ENCODE peak calls at places on chromosomes 1 and 21, in eight cellular contexts. X, M, C, R, O, D, W and H are unnamed samples.
A peak's percentile ranks its signal among the peaks of the same experiment; 100 is the strongest.

GRCh38 chr1:208280681-208281439 is 36.7 kb upstream of the PLXNA2 start:
- DNase-seq in X (no peak), M (no peak), C (no peak), R (no peak), O (no peak), D (no peak), W (no peak), H (no peak)

GRCh38 chr21:42674351-42674940 is 21.0 kb downstream of the PDE9A start:
- DNase-seq in X (no peak), M (no peak), C (no peak), R (no peak), O (no peak), D (no peak), W (peak; percentile 76), H (no peak)

GRCh38 chr1:31705080-31705866 is 1.5 kb upstream of the COL16A1 start:
- DNase-seq in X (peak; percentile 64), M (peak; percentile 47), C (peak; percentile 43), R (no peak), O (peak; percentile 34), D (peak; percentile 79), W (peak; percentile 91), H (peak; percentile 81)

GRCh38 chr1:160260436-160261382 is 1.6 kb downstream of the DCAF8 start:
- DNase-seq in X (peak; percentile 82), M (no peak), C (peak; percentile 74), R (peak; percentile 65), O (peak; percentile 92), D (no peak), W (peak; percentile 73), H (no peak)

GRCh38 chr21:27365394-27365793 is 398.5 kb upstream of the ADAMTS5 start:
- DNase-seq in X (peak; percentile 42), M (no peak), C (no peak), R (no peak), O (peak; percentile 42), D (no peak), W (no peak), H (no peak)

GRCh38 chr1:30484668-30485067 is 238.7 kb downstream of the MATN1 start:
- DNase-seq in X (no peak), M (no peak), C (no peak), R (no peak), O (no peak), D (no peak), W (no peak), H (no peak)

GRCh38 chr1:64183380-64183984 is 19.9 kb upstream of the UBE2U start:
- DNase-seq in X (peak; percentile 30), M (no peak), C (no peak), R (no peak), O (no peak), D (no peak), W (no peak), H (no peak)

GRCh38 chr1:192878249-192878648 is 69.4 kb downstream of the RGS2 start:
- DNase-seq in X (peak; percentile 25), M (no peak), C (peak; percentile 16), R (no peak), O (peak; percentile 82), D (no peak), W (peak; percentile 12), H (peak; percentile 75)

GRCh38 chr1:228081578-228082259 is 789 bp upstream of the ARF1 start:
- DNase-seq in X (no peak), M (no peak), C (no peak), R (no peak), O (no peak), D (peak; percentile 49), W (peak; percentile 40), H (no peak)

GRCh38 chr1:151370211-151370911 is 2.1 kb downstream of the SELENBP1 start:
- DNase-seq in X (no peak), M (no peak), C (no peak), R (no peak), O (no peak), D (no peak), W (no peak), H (no peak)

GRCh38 chr1:78003070-78003751 is 1.5 kb upstream of the DNAJB4 start:
- DNase-seq in X (no peak), M (no peak), C (no peak), R (no peak), O (no peak), D (no peak), W (no peak), H (no peak)

GRCh38 chr1:65343286-65343685 is 33.9 kb downstream of the DNAJC6 start:
- DNase-seq in X (peak; percentile 66), M (no peak), C (peak; percentile 31), R (no peak), O (no peak), D (no peak), W (no peak), H (no peak)

GRCh38 chr21:26546698-26547097 is 26.4 kb downstream of the CYYR1 start:
- DNase-seq in X (no peak), M (no peak), C (no peak), R (no peak), O (no peak), D (no peak), W (no peak), H (no peak)

GRCh38 chr1:1619917-1620361 is 4.6 kb downstream of the MIB2 start:
- DNase-seq in X (no peak), M (no peak), C (no peak), R (no peak), O (no peak), D (no peak), W (no peak), H (no peak)

GRCh38 chr1:28926629-28927441 is 12.5 kb downstream of the EPB41 start:
- DNase-seq in X (no peak), M (no peak), C (no peak), R (no peak), O (no peak), D (peak; percentile 72), W (no peak), H (no peak)

GRCh38 chr1:27163093-27163492 is 8.2 kb upstream of the SLC9A1 start:
- DNase-seq in X (no peak), M (no peak), C (no peak), R (no peak), O (no peak), D (no peak), W (no peak), H (no peak)

GRCh38 chr1:28123461-28123961 is 35.1 kb upstream of the EYA3 start:
- DNase-seq in X (peak; percentile 78), M (no peak), C (peak; percentile 53), R (no peak), O (peak; percentile 92), D (no peak), W (no peak), H (no peak)

GRCh38 chr1:177794316-177794991 is 175.4 kb downstream of the SEC16B start:
- DNase-seq in X (no peak), M (no peak), C (no peak), R (no peak), O (no peak), D (no peak), W (no peak), H (no peak)

GRCh38 chr1:205483372-205483771 is 21.1 kb upstream of the CDK18 start:
- DNase-seq in X (no peak), M (no peak), C (no peak), R (no peak), O (no peak), D (no peak), W (no peak), H (no peak)

GRCh38 chr1:236494586-236495207 is 29.1 kb upstream of the LGALS8 start:
- DNase-seq in X (peak; percentile 29), M (no peak), C (no peak), R (no peak), O (peak; percentile 26), D (no peak), W (no peak), H (no peak)

GRCh38 chr1:53992085-53992874 is 25.7 kb downstream of the LDLRAD1 start:
- DNase-seq in X (no peak), M (no peak), C (no peak), R (no peak), O (no peak), D (no peak), W (peak; percentile 60), H (no peak)
- TF ChIP-seq CTCF in X (peak; percentile 16), M (no peak), C (peak; percentile 32), R (peak; percentile 4), O (no peak), D (peak; percentile 3), W (peak; percentile 49), H (no peak)

DNA sequence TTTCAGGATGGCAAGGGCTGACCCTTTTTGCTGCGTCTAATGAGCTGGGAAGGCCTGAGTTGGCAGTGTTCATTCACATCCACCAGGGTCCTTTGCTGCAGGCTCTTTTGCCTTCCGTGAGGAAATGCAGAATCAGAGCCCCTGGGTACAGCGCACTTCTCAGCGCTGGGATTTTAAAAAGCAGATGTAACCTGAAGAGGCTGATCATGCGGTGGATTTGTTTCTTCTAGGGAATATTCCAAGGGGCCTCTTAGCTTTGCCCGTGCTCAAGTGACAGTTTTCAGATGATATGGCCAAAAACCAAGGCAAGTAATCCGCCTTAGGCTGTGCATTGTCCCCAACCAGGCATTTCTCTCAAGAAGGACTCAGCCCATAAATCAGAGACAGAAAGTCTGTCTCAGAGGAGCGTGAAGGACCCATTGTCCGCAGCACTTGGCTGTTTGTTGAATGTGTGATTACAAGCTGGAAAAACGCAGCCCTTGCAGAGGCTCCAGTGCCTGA is 237.6 kb downstream of the PTPRC start:
- DNase-seq in X (no peak), M (no peak), C (no peak), R (no peak), O (no peak), D (no peak), W (no peak), H (no peak)
- TF ChIP-seq CTCF in X (no peak), M (no peak), C (peak; percentile 12), R (no peak), O (no peak), D (no peak), W (no peak), H (no peak)

GRCh38 chr1:69700770-69701169 is 133.0 kb downstream of the LRRC7 start:
- DNase-seq in X (peak; percentile 9), M (no peak), C (peak; percentile 33), R (no peak), O (no peak), D (no peak), W (peak; percentile 40), H (no peak)
- TF ChIP-seq CTCF in X (peak; percentile 51), M (no peak), C (peak; percentile 75), R (peak; percentile 33), O (peak; percentile 8), D (peak; percentile 14), W (peak; percentile 46), H (no peak)

DNA sequence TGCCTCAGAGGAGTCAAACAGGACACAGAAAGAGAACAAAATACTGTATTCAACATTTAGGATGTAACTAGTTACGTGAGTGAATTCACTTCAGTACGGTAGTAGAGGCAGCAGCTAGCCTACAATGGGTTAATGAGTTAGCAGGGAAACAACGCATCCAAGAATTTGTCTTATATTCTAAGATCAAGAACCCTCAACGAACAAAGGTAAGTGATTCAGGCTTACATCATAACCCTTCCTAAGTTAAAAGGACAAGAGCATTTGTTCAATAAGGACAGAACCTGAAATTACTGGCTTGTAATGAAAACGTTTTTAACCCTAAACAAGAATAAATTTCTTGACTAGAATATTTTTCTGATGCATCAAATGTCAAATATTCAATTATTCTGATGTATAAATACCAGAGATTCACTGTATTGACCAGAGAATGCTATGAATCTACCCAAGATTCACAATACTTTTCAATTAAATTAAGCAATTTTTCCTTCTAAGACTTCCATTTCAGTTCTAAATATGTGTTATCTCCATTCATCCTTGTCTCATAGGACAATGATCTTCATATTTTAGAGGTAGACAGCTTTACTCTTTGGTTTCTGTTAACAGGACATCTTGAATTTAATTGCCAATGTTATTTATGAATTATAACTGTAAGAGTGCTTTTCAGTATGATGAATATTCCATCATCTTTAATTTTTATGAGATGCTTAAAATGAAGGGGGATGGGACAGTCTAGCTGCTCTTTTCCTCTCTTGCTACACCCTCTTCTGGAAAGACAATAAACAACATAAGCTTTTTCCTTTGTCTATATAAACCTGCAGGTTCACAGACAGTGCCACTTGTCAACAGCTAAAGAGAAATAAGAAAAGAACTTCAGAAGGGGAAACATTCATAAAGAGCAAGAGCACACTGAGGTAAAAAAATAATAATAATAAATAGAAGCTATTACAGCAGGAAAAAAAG is 209.5 kb downstream of the SMYD3 start:
- DNase-seq in X (no peak), M (no peak), C (no peak), R (no peak), O (peak; percentile 27), D (no peak), W (no peak), H (no peak)
- TF ChIP-seq CTCF in X (peak; percentile 7), M (no peak), C (no peak), R (no peak), O (no peak), D (no peak), W (no peak), H (no peak)